ENCODE peak calls at places on chromosomes 11 and 22, in seven cellular contexts. X is neural progenitor cell; Z is BE2C; B is EL; E is endothelial cell of umbilical vein; N is stimulated activated CD8-positive, alpha-beta memory T cell treated with anti-CD3 and anti-CD28 coated beads, Interleukin-15, amount 100 ng/mL, for 1 hour; I is Right ventricle myocardium superior. J is an unnamed sample.

GRCh38 chr22:22741843-22742242 is 97.4 kb downstream of the GGTLC2 start:
- DNase-seq in X (no peak), Z (no peak), B (no peak), E (no peak), N (no peak), I (no peak), J (no peak)

GRCh38 chr11:74710291-74710938 is 20.8 kb downstream of the CHRDL2 start:
- DNase-seq in X (peak), Z (peak), B (no peak), E (peak), N (no peak), I (peak), J (no peak)

GRCh38 chr11:114291381-114291780 is 4.8 kb upstream of the NNMT start:
- DNase-seq in X (no peak), Z (no peak), B (peak), E (peak), N (no peak), I (no peak), J (no peak)

GRCh38 chr11:15093432-15093831 is 20.0 kb downstream of the CALCB start:
- DNase-seq in X (no peak), Z (no peak), B (no peak), E (no peak), N (no peak), I (no peak), J (no peak)

GRCh38 chr11:77055913-77056312 is 10.9 kb upstream of the CAPN5 start:
- DNase-seq in X (no peak), Z (no peak), B (no peak), E (no peak), N (no peak), I (no peak), J (no peak)

GRCh38 chr11:64796047-64796756 is 6.8 kb downstream of the MAP4K2 start:
- DNase-seq in X (no peak), Z (no peak), B (no peak), E (no peak), N (no peak), I (no peak), J (no peak)

GRCh38 chr11:15006139-15006759 is 34.1 kb upstream of the CALCA start:
- DNase-seq in X (peak), Z (no peak), B (peak), E (peak), N (no peak), I (no peak), J (no peak)

GRCh38 chr11:129190087-129190486 is 2.0 kb downstream of the ARHGAP32 start:
- DNase-seq in X (no peak), Z (no peak), B (peak), E (no peak), N (no peak), I (no peak), J (no peak)

GRCh38 chr11:46247664-46248063 is 29.8 kb upstream of the CREB3L1 start:
- DNase-seq in X (peak), Z (peak), B (peak), E (peak), N (no peak), I (no peak), J (no peak)

GRCh38 chr11:70861534-70861933 is 390.8 kb downstream of the SHANK2 start:
- DNase-seq in X (peak), Z (no peak), B (no peak), E (no peak), N (no peak), I (no peak), J (no peak)

GRCh38 chr11:46472662-46472994 is 81.1 kb upstream of the CHRM4 start:
- DNase-seq in X (no peak), Z (no peak), B (no peak), E (no peak), N (no peak), I (no peak), J (no peak)

GRCh38 chr22:35074583-35074982 is 8.6 kb downstream of the ISX start:
- DNase-seq in X (no peak), Z (no peak), B (no peak), E (no peak), N (no peak), I (no peak), J (no peak)

GRCh38 chr22:44019846-44020245 is 4.3 kb upstream of the PARVB start:
- DNase-seq in X (no peak), Z (no peak), B (no peak), E (no peak), N (no peak), I (peak), J (no peak)

GRCh38 chr11:29018631-29019030 is 910.4 kb downstream of the METTL15 start:
- DNase-seq in X (no peak), Z (no peak), B (peak), E (peak), N (no peak), I (no peak), J (no peak)

GRCh38 chr22:38921126-38921525 is 36.3 kb upstream of the APOBEC3A start:
- DNase-seq in X (no peak), Z (no peak), B (no peak), E (no peak), N (no peak), I (peak), J (no peak)

GRCh38 chr11:103897156-103897555 is 139.3 kb upstream of the DDI1 start:
- DNase-seq in X (no peak), Z (no peak), B (no peak), E (peak), N (no peak), I (no peak), J (no peak)

GRCh38 chr11:68043349-68044144 is 4.7 kb downstream of the TCIRG1 start:
- DNase-seq in X (no peak), Z (peak), B (peak), E (no peak), N (no peak), I (no peak), J (no peak)

GRCh38 chr11:134562176-134562575 is 150.1 kb upstream of the B3GAT1 start:
- DNase-seq in X (no peak), Z (no peak), B (no peak), E (no peak), N (no peak), I (no peak), J (peak)